ENCODE peak calls at places on chromosomes 4 and X, in nine cellular contexts. L is OCI-LY7, P is prostate gland, O is colonic mucosa, F is GM12865, B is A673, D is omental fat pad, J is lower leg skin, Z is keratinocyte. X is an unnamed sample.
A peak's percentile ranks its signal among the peaks of the same experiment; 100 is the strongest.

GRCh38 chr4:85358831-85359230 is 116.1 kb upstream of the ARHGAP24 start:
- DNase-seq in L (no peak), P (peak; percentile 5), O (no peak), F (no peak), B (no peak), D (no peak), J (no peak), Z (no peak), X (no peak)

GRCh38 chr4:152937535-152938236 is 1.6 kb downstream of the FHDC1 start:
- DNase-seq in L (no peak), P (peak; percentile 21), O (peak; percentile 57), F (peak; percentile 19), B (peak; percentile 34), D (no peak), J (peak; percentile 88), Z (no peak), X (no peak)

GRCh38 chr4:109184421-109184956 is 118.0 kb downstream of the COL25A1 start:
- DNase-seq in L (no peak), P (no peak), O (no peak), F (no peak), B (peak; percentile 61), D (no peak), J (no peak), Z (no peak), X (peak; percentile 22)

GRCh38 chr4:73867783-73868182 is 1.4 kb upstream of the CXCL1 start:
- DNase-seq in L (no peak), P (peak; percentile 61), O (peak; percentile 50), F (peak; percentile 9), B (no peak), D (no peak), J (no peak), Z (peak; percentile 57), X (no peak)

GRCh38 chr4:52076731-52077130 is 25.6 kb downstream of the SPATA18 start:
- DNase-seq in L (no peak), P (no peak), O (no peak), F (no peak), B (no peak), D (no peak), J (no peak), Z (no peak), X (no peak)

GRCh38 chr4:4260185-4260751 is 12.2 kb upstream of the TMEM128 start:
- DNase-seq in L (peak; percentile 87), P (no peak), O (no peak), F (peak; percentile 63), B (peak; percentile 68), D (no peak), J (no peak), Z (no peak), X (no peak)

GRCh38 chr4:60945641-60946040 is 254.5 kb upstream of the ADGRL3 start:
- DNase-seq in L (no peak), P (no peak), O (no peak), F (no peak), B (no peak), D (no peak), J (no peak), Z (no peak), X (no peak)

GRCh38 chr4:56197387-56197786 is 189.9 kb downstream of the AASDH start:
- DNase-seq in L (no peak), P (no peak), O (peak; percentile 48), F (no peak), B (peak; percentile 15), D (no peak), J (no peak), Z (no peak), X (no peak)

GRCh38 chr4:15162465-15163283 is 160.4 kb downstream of the CPEB2 start:
- DNase-seq in L (peak; percentile 11), P (no peak), O (no peak), F (peak; percentile 56), B (peak; percentile 67), D (no peak), J (no peak), Z (no peak), X (no peak)
- TF ChIP-seq CTCF in L (peak; percentile 68), P (peak; percentile 39), O (peak; percentile 15), F (peak; percentile 47), B (peak; percentile 70), D (no peak), J (no peak), Z (peak; percentile 40), X (peak; percentile 16)

GRCh38 chrX:20666316-20666715 is 399.6 kb upstream of the RPS6KA3 start:
- DNase-seq in L (no peak), P (no peak), O (no peak), F (no peak), B (no peak), D (no peak), J (no peak), Z (no peak), X (no peak)

GRCh38 chrX:20664774-20665173 is 398.1 kb upstream of the RPS6KA3 start:
- DNase-seq in L (no peak), P (no peak), O (no peak), F (no peak), B (no peak), D (no peak), J (no peak), Z (no peak), X (no peak)

GRCh38 chrX:20665441-20665840 is 398.7 kb upstream of the RPS6KA3 start:
- DNase-seq in L (no peak), P (no peak), O (no peak), F (no peak), B (no peak), D (no peak), J (no peak), Z (no peak), X (no peak)

GRCh38 chrX:20670611-20671010 is 403.9 kb upstream of the RPS6KA3 start:
- DNase-seq in L (no peak), P (no peak), O (no peak), F (peak; percentile 13), B (no peak), D (no peak), J (no peak), Z (no peak), X (no peak)

DNA sequence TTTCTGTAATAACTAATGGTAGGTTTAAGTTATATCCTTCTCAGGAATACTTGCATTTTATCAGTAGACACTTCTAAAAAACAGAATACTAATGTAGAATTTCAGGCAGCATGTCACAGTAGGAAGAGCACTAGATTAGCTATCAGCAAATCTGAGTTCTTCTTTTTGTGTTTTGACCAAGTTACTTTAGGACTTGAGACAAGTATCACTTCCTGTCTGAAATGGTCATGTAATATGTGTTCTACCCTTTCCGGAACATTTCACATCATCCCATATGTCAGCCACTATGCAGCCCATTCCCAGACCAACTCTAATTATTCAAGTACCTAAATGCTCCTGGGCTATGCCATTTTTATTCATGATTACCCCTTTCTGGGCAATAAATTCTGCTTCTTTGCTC is 401.8 kb upstream of the RPS6KA3 start:
- DNase-seq in L (no peak), P (no peak), O (no peak), F (no peak), B (no peak), D (no peak), J (no peak), Z (no peak), X (no peak)
- TF ChIP-seq CTCF in L (no peak), P (no peak), O (no peak), F (no peak), B (no peak), D (no peak), J (no peak), Z (no peak), X (no peak)

GRCh38 chr4:112270643-112271484 is 14.8 kb downstream of the TIFA start:
- DNase-seq in L (no peak), P (no peak), O (no peak), F (no peak), B (no peak), D (no peak), J (no peak), Z (no peak), X (no peak)

GRCh38 chr4:112272292-112272691 is 13.4 kb downstream of the TIFA start:
- DNase-seq in L (no peak), P (no peak), O (no peak), F (peak; percentile 25), B (no peak), D (no peak), J (no peak), Z (no peak), X (no peak)

GRCh38 chr4:112270051-112270450 is 15.7 kb downstream of the TIFA start:
- DNase-seq in L (no peak), P (no peak), O (no peak), F (no peak), B (no peak), D (no peak), J (no peak), Z (no peak), X (no peak)

GRCh38 chr4:112266823-112267222 is 18.9 kb downstream of the TIFA start:
- DNase-seq in L (peak; percentile 45), P (no peak), O (no peak), F (peak; percentile 35), B (peak; percentile 28), D (no peak), J (no peak), Z (no peak), X (no peak)
- TF ChIP-seq CTCF in L (peak; percentile 81), P (peak; percentile 43), O (peak; percentile 30), F (peak; percentile 28), B (peak; percentile 62), D (no peak), J (no peak), Z (peak; percentile 20), X (peak; percentile 35)

DNA sequence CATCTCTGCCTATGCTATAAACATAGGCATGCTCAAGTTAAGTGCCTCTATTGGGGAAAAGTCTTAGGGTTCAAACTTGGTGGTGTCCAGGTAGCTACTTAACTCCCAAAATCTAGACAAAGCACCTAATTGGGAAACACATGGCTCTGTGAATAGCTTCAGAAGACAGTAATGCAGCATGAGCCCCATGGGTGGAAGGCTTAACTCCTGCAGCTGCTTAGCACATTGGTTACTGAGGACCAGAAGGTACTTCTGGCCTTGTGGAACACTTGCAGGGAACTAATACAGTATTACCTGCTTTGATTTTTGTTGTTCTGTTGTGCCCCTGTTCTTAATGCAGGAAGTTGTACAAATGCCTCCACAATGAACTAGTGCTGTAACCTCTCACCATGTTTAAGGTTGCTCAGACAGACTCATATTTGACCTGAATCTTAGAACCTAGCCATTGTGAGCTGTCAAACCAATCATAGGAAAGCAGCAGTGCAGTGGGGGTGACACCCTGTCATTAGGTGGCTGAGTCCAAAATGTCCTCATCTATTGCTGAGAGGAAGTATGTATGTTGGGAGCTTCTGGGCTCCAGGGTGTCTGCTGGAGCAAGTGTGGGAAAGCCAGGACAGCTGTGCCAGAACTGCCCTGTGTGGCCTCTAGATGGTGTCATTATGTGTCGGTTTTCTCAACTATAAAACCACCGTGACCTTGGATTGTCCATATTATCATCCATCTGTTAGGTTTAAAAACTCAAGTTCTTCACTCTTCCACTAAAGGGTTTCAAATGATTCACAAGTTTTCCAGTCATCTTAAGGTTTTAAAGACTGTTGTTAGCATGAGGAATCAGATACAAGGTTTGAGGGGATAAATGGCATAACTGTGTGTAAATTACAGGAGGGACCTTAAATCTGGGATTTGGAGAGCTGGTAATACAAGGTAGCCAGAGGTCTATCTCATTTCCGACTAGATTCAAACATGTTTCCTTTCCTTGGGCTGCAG is 69.9 kb upstream of the WDR1 start:
- DNase-seq in L (no peak), P (no peak), O (no peak), F (no peak), B (no peak), D (no peak), J (no peak), Z (no peak), X (no peak)
- TF ChIP-seq CTCF in L (peak; percentile 31), P (no peak), O (no peak), F (no peak), B (no peak), D (no peak), J (no peak), Z (no peak), X (no peak)